ENCODE peak calls at places on chromosome 7, in ten cellular contexts. S is keratinocyte; Z is fibroblast of mammary gland; L is foreskin fibroblast; H is activated CD8-positive, alpha-beta memory T cell treated with anti-CD3 and anti-CD28 coated beads, Interleukin-2, amount 50 U/mL, for 48 hours; I is PC-3; B is Peyer's patch; J is fibroblast of lung; R is activated effector memory CD4-positive, alpha-beta T cell treated with anti-CD3 and anti-CD28 coated beads, Interleukin-2, amount 50 U/mL, for 16 hours; D is dorsolateral prefrontal cortex. T is an unnamed sample.

GRCh38 chr7:69791739-69792138 is 193.5 kb downstream of the AUTS2 start:
- DNase-seq in S (no peak), Z (no peak), L (no peak), H (no peak), I (no peak), B (no peak), J (no peak), R (no peak), D (no peak), T (no peak)

GRCh38 chr7:151416921-151417320 is 7.1 kb upstream of the WDR86 start:
- DNase-seq in S (no peak), Z (peak), L (no peak), H (no peak), I (no peak), B (no peak), J (peak), R (peak), D (no peak), T (no peak)

GRCh38 chr7:130275826-130276291 is 9.2 kb downstream of the CPA2 start:
- DNase-seq in S (no peak), Z (no peak), L (no peak), H (no peak), I (peak), B (no peak), J (no peak), R (no peak), D (no peak), T (no peak)

GRCh38 chr7:137992738-137993394 is 9.0 kb downstream of the CREB3L2 start:
- DNase-seq in S (no peak), Z (peak), L (peak), H (no peak), I (no peak), B (peak), J (peak), R (no peak), D (no peak), T (peak)

GRCh38 chr7:116455009-116455408 is 44.5 kb upstream of the CAV2 start:
- DNase-seq in S (no peak), Z (peak), L (peak), H (no peak), I (peak), B (no peak), J (peak), R (no peak), D (no peak), T (peak)

GRCh38 chr7:120156476-120156875 is 116.5 kb upstream of the KCND2 start:
- DNase-seq in S (no peak), Z (no peak), L (no peak), H (no peak), I (no peak), B (no peak), J (no peak), R (no peak), D (no peak), T (no peak)

GRCh38 chr7:150826061-150826849 is 25.7 kb downstream of the TMEM176A start:
- DNase-seq in S (no peak), Z (no peak), L (no peak), H (no peak), I (no peak), B (peak), J (no peak), R (no peak), D (no peak), T (no peak)

GRCh38 chr7:44216019-44216418 is 15.2 kb downstream of the YKT6 start:
- DNase-seq in S (no peak), Z (no peak), L (no peak), H (no peak), I (no peak), B (no peak), J (no peak), R (no peak), D (peak), T (no peak)

GRCh38 chr7:151247611-151248176 is 800 bp downstream of the SMARCD3 start:
- DNase-seq in S (no peak), Z (no peak), L (peak), H (no peak), I (no peak), B (no peak), J (peak), R (no peak), D (no peak), T (no peak)

GRCh38 chr7:102377-102711 is 90.0 kb upstream of the FAM20C start:
- DNase-seq in S (no peak), Z (no peak), L (no peak), H (no peak), I (no peak), B (no peak), J (no peak), R (no peak), D (no peak), T (no peak)

GRCh38 chr7:113793171-113793570 is 125.6 kb downstream of the PPP1R3A start:
- DNase-seq in S (no peak), Z (no peak), L (no peak), H (no peak), I (no peak), B (no peak), J (no peak), R (no peak), D (no peak), T (no peak)

T was measured in AG08396.